ENCODE peak calls at places on chromosomes 11 and 22, in ten cellular contexts. H is EL; M is activated T-cell treated with anti-CD3 and anti-CD28 coated beads for 24 hours; E is activated CD8-positive, alpha-beta memory T cell treated with anti-CD3 and anti-CD28 coated beads, Interleukin-2, amount 50 U/mL, for 48 hours; Z is frontal cortex; G is fibroblast of the conjunctiva; W is NCI-H82; S is activated CD4-positive, alpha-beta T cell treated with anti-CD3 and anti-CD28 coated beads, Interleukin-2, amount 50 U/mL, for 48 hours; F is stimulated activated CD4-positive, alpha-beta T cell treated with anti-CD3 and anti-CD28 coated beads, Interleukin-1b, Interleukin-23, amount 100 ng/mL, for 1 hour; X is AG04450. U is an unnamed sample.

GRCh38 chr22:49923445-49923844 is 5.0 kb downstream of the CRELD2 start:
- DNase-seq in Z (no peak), G (no peak), F (no peak), H (no peak), M (no peak), X (no peak), E (no peak), W (no peak), S (no peak), U (no peak)

GRCh38 chr11:64369440-64370135 is 10.6 kb downstream of the RPS6KA4 start:
- DNase-seq in G (no peak), Z (no peak), E (no peak), W (no peak), M (no peak), X (no peak), H (no peak), S (no peak), F (no peak), U (no peak)

GRCh38 chr11:131885371-131885770 is 515.0 kb downstream of the NTM start:
- DNase-seq in F (no peak), G (no peak), S (no peak), E (no peak), H (no peak), Z (no peak), X (no peak), M (no peak), W (no peak), U (no peak)

GRCh38 chr22:48240165-48240934 is 1477.9 kb downstream of the TBC1D22A start:
- DNase-seq in F (no peak), E (no peak), G (no peak), H (no peak), X (no peak), Z (no peak), S (no peak), W (no peak), M (no peak), U (no peak)

GRCh38 chr11:111633756-111634362 is 31.6 kb downstream of the SIK2 start:
- DNase-seq in Z (no peak), X (no peak), H (peak), M (no peak), F (no peak), W (peak), S (no peak), E (no peak), G (no peak), U (peak)

GRCh38 chr11:76371170-76371569 is 9.8 kb downstream of the THAP12 start:
- DNase-seq in E (no peak), W (no peak), Z (peak), G (peak), F (peak), X (peak), M (peak), H (peak), S (peak), U (peak)

GRCh38 chr11:94563176-94563847 is 3.9 kb upstream of the PIWIL4 start:
- DNase-seq in X (peak), E (no peak), M (no peak), F (no peak), H (peak), S (no peak), W (no peak), Z (peak), G (peak), U (peak)

GRCh38 chr11:121321614-121322243 is 29.2 kb downstream of the SC5D start:
- DNase-seq in S (peak), M (peak), X (no peak), W (peak), Z (peak), F (no peak), H (peak), G (peak), E (no peak), U (peak)

GRCh38 chr11:90288207-90288821 is 65.5 kb upstream of the CHORDC1 start:
- DNase-seq in G (no peak), W (peak), X (no peak), F (no peak), H (peak), Z (peak), S (no peak), M (no peak), E (no peak), U (peak)

GRCh38 chr11:132131962-132132361 is 761.5 kb downstream of the NTM start:
- DNase-seq in G (no peak), M (no peak), Z (no peak), H (no peak), X (no peak), F (no peak), W (no peak), E (no peak), S (no peak), U (no peak)

GRCh38 chr11:71331631-71332030 is 79.3 kb upstream of the SHANK2 start:
- DNase-seq in X (no peak), Z (no peak), E (no peak), M (no peak), S (no peak), W (no peak), F (no peak), G (no peak), H (no peak), U (no peak)

GRCh38 chr11:128705124-128705920 is 11.4 kb downstream of the FLI1 start:
- DNase-seq in M (no peak), G (no peak), S (no peak), H (no peak), X (no peak), W (no peak), F (no peak), Z (no peak), E (no peak), U (no peak)

GRCh38 chr11:27390959-27391326 is 27.9 kb upstream of the CCDC34 start:
- DNase-seq in W (no peak), M (no peak), E (no peak), G (no peak), H (peak), S (no peak), X (no peak), Z (no peak), F (no peak), U (peak)

GRCh38 chr11:2893021-2893528 is 7.5 kb upstream of the CDKN1C start:
- DNase-seq in Z (no peak), H (no peak), S (no peak), M (no peak), G (no peak), E (no peak), X (no peak), F (no peak), W (no peak), U (no peak)

GRCh38 chr11:8959546-8960166 is 4.6 kb downstream of the TMEM9B start:
- DNase-seq in H (peak), M (peak), E (no peak), Z (peak), S (no peak), G (peak), F (no peak), X (peak), W (peak), U (peak)

GRCh38 chr11:65983589-65983987 is 18.4 kb downstream of the EIF1AD start:
- DNase-seq in S (no peak), X (no peak), H (no peak), Z (no peak), W (no peak), F (no peak), M (no peak), G (no peak), E (no peak), U (no peak)

U was measured in kidney tubule cell.